ENCODE peak calls at places on chromosomes 12 and 14, in six cellular contexts. D is Ammon's horn, K is AML-193, B is SW480, P is SW 1271, S is smooth muscle cell of the brain vasculature. R is an unnamed sample.

GRCh38 chr12:67052981-67053380 is 216.2 kb upstream of the CAND1 start:
- DNase-seq in B (no peak), K (no peak), P (peak), S (no peak), D (no peak), R (no peak)

GRCh38 chr14:94480809-94481208 is 4.8 kb upstream of the SERPINA9 start:
- DNase-seq in D (no peak), P (no peak), B (no peak), K (no peak), S (no peak), R (no peak)

GRCh38 chr12:64506955-64507354 is 55.0 kb downstream of the TBK1 start:
- DNase-seq in P (no peak), S (no peak), K (no peak), D (no peak), B (no peak), R (no peak)

GRCh38 chr12:25553083-25553482 is at the start of gene LMNTD1:
- DNase-seq in D (peak), P (no peak), S (no peak), B (no peak), K (no peak), R (no peak)

GRCh38 chr14:39154594-39155189 is 15.4 kb downstream of the TRAPPC6B start:
- DNase-seq in P (no peak), D (no peak), K (no peak), B (no peak), S (no peak), R (no peak)

GRCh38 chr14:106831322-106831720 is 1304.9 kb downstream of the TMEM121 start:
- DNase-seq in D (no peak), P (no peak), S (no peak), B (no peak), K (no peak), R (no peak)

GRCh38 chr14:105392161-105393090 is 5.9 kb upstream of the TEX22 start:
- DNase-seq in B (no peak), D (no peak), S (no peak), K (no peak), P (no peak), R (no peak)

GRCh38 chr12:101455685-101456084 is 19.5 kb upstream of the SPIC start:
- DNase-seq in D (no peak), B (no peak), P (no peak), K (no peak), S (no peak), R (no peak)

GRCh38 chr12:71981149-71981548 is 42.5 kb downstream of the TPH2 start:
- DNase-seq in D (no peak), K (no peak), B (no peak), S (no peak), P (no peak), R (no peak)

GRCh38 chr12:116955382-116956021 is 44.8 kb downstream of the FBXW8 start:
- DNase-seq in D (no peak), P (no peak), B (peak), S (no peak), K (no peak), R (no peak)

GRCh38 chr12:25415004-25415403 is 138.1 kb downstream of the LMNTD1 start:
- DNase-seq in P (no peak), K (no peak), B (no peak), S (no peak), D (no peak), R (no peak)

GRCh38 chr14:76376878-76377523 is 1.1 kb downstream of the ESRRB start:
- DNase-seq in S (no peak), B (no peak), D (no peak), P (no peak), K (no peak), R (no peak)

GRCh38 chr12:25852792-25853191 is 105.7 kb upstream of the RASSF8 start:
- DNase-seq in B (no peak), K (no peak), P (no peak), S (no peak), D (no peak), R (no peak)

GRCh38 chr14:26522985-26523384 is 74.8 kb downstream of the NOVA1 start:
- DNase-seq in K (no peak), S (peak), B (no peak), D (no peak), P (no peak), R (no peak)

GRCh38 chr14:79971330-79971729 is 240.0 kb downstream of the DIO2 start:
- DNase-seq in S (no peak), B (no peak), D (no peak), P (no peak), K (no peak), R (no peak)

GRCh38 chr12:109875572-109876131 is 4.7 kb downstream of the GLTP start:
- DNase-seq in P (no peak), S (no peak), D (no peak), K (no peak), B (no peak), R (no peak)

GRCh38 chr14:103126873-103127304 is 3.6 kb downstream of the TNFAIP2 start:
- DNase-seq in P (no peak), K (no peak), S (no peak), B (peak), D (no peak), R (peak)

R was measured in endothelial cell.